ENCODE peak calls at places on chromosomes 6 and 20, in ten cellular contexts. G is sigmoid colon, Q is neural progenitor cell, Y is heart right ventricle, A is IMR-90, H is HL-60, N is lung, M is spleen, C is keratinocyte, B is Panc1. K is an unnamed sample.

GRCh38 chr6:22877946-22878705 is 308.8 kb downstream of the HDGFL1 start:
- DNase-seq in G (no peak), B (no peak), M (no peak), C (no peak), H (no peak), N (no peak), A (peak; percentile 89), Q (no peak), Y (no peak), K (no peak)

GRCh38 chr6:169960891-169961611 is 209.6 kb downstream of the ERMARD start:
- DNase-seq in A (no peak), Q (peak; percentile 32), H (no peak), C (no peak), N (no peak), M (peak; percentile 69), Y (no peak), B (no peak), G (peak; percentile 59), K (peak; percentile 16)

GRCh38 chr20:38833857-38834164 is 28.3 kb downstream of the PPP1R16B start:
- DNase-seq in Q (no peak), N (no peak), M (no peak), H (no peak), A (no peak), C (no peak), G (no peak), Y (no peak), B (no peak), K (no peak)

GRCh38 chr6:153790881-153791473 is 248.1 kb upstream of the OPRM1 start:
- DNase-seq in G (no peak), C (no peak), Y (no peak), Q (peak; percentile 38), M (no peak), N (no peak), B (no peak), H (no peak), A (no peak), K (no peak)

GRCh38 chr6:27251672-27252251 is 4.3 kb downstream of the PRSS16 start:
- DNase-seq in C (peak; percentile 54), Y (no peak), A (peak; percentile 38), H (peak; percentile 29), G (no peak), N (peak; percentile 85), B (no peak), Q (peak; percentile 97), M (peak; percentile 89), K (peak; percentile 89)

GRCh38 chr6:150599199-150600002 is at the start of gene PLEKHG1:
- DNase-seq in B (no peak), G (peak; percentile 85), Y (peak; percentile 77), C (no peak), H (no peak), N (peak; percentile 69), A (no peak), M (peak; percentile 96), Q (peak; percentile 87), K (peak; percentile 82)

GRCh38 chr6:105799051-105799450 is 287.1 kb upstream of the PRDM1 start:
- DNase-seq in Y (peak; percentile 22), A (no peak), G (peak; percentile 71), Q (no peak), M (no peak), B (no peak), N (no peak), C (no peak), H (no peak), K (no peak)

GRCh38 chr20:45096781-45097180 is 4.1 kb downstream of the KCNS1 start:
- DNase-seq in H (no peak), M (no peak), N (no peak), Q (no peak), Y (no peak), C (no peak), A (no peak), B (no peak), G (no peak), K (no peak)

GRCh38 chr6:4889701-4890100 is 113.5 kb downstream of the CDYL start:
- DNase-seq in N (no peak), Y (no peak), G (no peak), M (no peak), A (no peak), H (peak; percentile 66), C (no peak), B (no peak), Q (no peak), K (no peak)

GRCh38 chr6:4894049-4894448 is 109.8 kb downstream of the RPP40 start:
- DNase-seq in A (no peak), H (no peak), Q (no peak), G (no peak), M (no peak), N (no peak), C (no peak), Y (no peak), B (no peak), K (no peak)

GRCh38 chr6:4892785-4893485 is 110.9 kb downstream of the RPP40 start:
- DNase-seq in H (no peak), G (no peak), B (no peak), A (no peak), N (no peak), M (no peak), Y (no peak), C (no peak), Q (no peak), K (no peak)

GRCh38 chr6:4888841-4889240 is 112.6 kb downstream of the CDYL start:
- DNase-seq in N (no peak), A (no peak), Q (no peak), M (no peak), B (no peak), C (no peak), G (no peak), Y (no peak), H (no peak), K (no peak)

GRCh38 chr6:4891171-4891570 is 112.7 kb downstream of the RPP40 start:
- DNase-seq in A (no peak), C (no peak), M (no peak), Q (no peak), H (no peak), B (no peak), G (no peak), Y (no peak), N (no peak), K (no peak)
- TF ChIP-seq CTCF in A (no peak), C (no peak), M (no peak), Q (no peak), H (no peak), B (no peak), G (no peak), Y (no peak), N (no peak), K (no peak)

GRCh38 chr6:158818008-158818579 is 1.1 kb downstream of the EZR start:
- DNase-seq in G (peak; percentile 89), Q (peak; percentile 92), A (peak; percentile 70), B (no peak), M (peak; percentile 96), N (peak; percentile 82), Y (peak; percentile 65), C (no peak), H (no peak), K (peak; percentile 87)

GRCh38 chr6:158817298-158818007 is 1.7 kb downstream of the EZR start:
- DNase-seq in H (no peak), A (peak; percentile 48), G (peak; percentile 70), N (peak; percentile 58), Q (peak; percentile 44), M (peak; percentile 83), C (no peak), Y (peak; percentile 62), B (no peak), K (peak; percentile 68)

GRCh38 chr6:158816329-158816728 is 2.8 kb downstream of the EZR start:
- DNase-seq in Y (no peak), M (no peak), C (no peak), N (no peak), A (no peak), G (no peak), B (no peak), Q (peak; percentile 52), H (no peak), K (no peak)

GRCh38 chr6:158815379-158815724 is 3.8 kb downstream of the EZR start:
- DNase-seq in N (no peak), A (no peak), Y (no peak), Q (no peak), M (no peak), H (no peak), C (no peak), B (no peak), G (no peak), K (no peak)

DNA sequence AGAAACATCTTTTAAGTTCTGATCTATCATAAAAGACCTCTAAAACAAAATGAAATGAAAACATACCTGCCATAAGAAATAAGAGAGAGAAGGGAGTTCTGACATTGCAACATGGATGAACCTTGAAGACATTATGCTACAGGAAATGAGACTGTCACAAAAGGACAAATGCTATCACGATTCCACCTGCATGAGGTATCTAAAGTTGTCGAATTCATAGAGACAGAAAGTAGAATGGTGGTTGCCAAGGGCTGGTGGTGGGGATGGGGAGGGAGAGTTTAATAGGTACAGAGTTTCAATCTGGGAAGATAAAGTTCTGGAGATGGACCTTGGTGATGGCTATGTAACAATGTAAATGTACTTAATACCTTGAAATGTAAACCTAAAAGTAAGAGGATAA is 3.3 kb downstream of the EZR start:
- DNase-seq in G (no peak), N (no peak), M (no peak), Y (no peak), A (no peak), C (no peak), Q (no peak), H (no peak), B (no peak), K (no peak)
- H3K4me3 ChIP-seq in G (peak overlapping the region; percentile 2), N (no peak overlapping the region), M (peak overlapping the region; percentile 77), Y (peak overlapping the region; percentile 70), A (no peak overlapping the region), C (peak overlapping the region; percentile 97), Q (peak overlapping the region; percentile 70), H (no peak overlapping the region), B (peak overlapping the region; percentile 89), K (peak overlapping the region; percentile 77)

DNA sequence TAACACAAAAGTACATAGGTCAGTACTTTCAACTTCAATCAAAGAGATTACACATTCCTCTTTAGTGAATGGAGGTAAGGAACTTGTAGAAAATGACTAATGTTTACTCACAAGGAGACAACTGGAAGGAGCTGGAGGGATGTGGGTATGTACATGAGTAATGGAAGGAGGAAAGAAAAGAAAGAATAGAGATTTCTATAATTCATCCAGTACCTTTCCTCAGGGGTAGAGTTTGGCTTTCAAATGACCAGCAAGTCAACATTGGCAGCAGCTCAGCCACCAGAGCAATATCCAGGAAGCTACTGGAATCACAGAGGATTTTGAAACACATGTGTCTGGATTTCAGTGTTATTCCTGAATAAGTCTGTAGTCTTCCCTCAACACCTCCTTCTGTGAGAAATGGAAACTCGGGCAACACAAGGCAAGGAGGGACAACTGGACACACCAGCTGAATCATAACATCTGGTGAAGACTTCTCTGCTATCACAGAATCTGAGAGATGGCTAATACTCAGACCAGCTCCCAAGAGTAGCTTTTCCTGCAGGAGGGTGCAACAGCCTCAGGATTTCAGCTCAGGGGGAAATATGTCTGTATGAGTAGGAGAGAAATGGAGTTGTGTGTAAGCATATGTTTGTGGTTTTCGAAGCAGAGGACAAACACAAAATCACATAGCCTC is 98.8 kb downstream of the HAO1 start:
- DNase-seq in N (no peak), A (peak; percentile 73), G (no peak), M (no peak), C (no peak), Q (no peak), Y (peak; percentile 15), B (peak; percentile 20), H (no peak), K (no peak)
- H3K27ac ChIP-seq in N (no peak overlapping the region), A (no peak overlapping the region), G (no peak overlapping the region), M (no peak overlapping the region), C (peak overlapping the region; percentile 93), Q (no peak overlapping the region), Y (no peak overlapping the region), B (no peak overlapping the region), H (no peak overlapping the region), K (no peak overlapping the region)

DNA sequence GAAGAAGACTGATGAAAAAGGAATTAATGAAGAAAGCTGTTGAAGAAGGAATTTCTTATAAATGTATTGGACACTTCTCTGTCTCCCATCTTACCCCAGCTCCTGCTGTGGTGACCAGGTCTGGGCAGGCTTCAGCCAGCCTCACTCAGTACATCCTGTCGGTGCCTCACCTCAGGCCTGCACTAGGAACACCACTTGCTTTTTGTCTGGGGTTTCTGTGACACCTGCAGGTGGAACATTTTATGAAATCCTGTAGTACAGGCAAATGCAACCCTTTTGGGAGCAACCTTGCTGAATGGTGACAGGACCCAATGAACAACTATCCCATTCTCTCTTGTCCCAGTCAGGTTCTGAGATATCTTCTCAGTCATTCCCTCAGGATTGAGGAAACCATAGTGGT is 129.7 kb downstream of the PRDM13 start:
- DNase-seq in H (no peak), C (no peak), Q (no peak), A (no peak), Y (no peak), G (no peak), N (no peak), M (no peak), B (no peak), K (no peak)
- TF ChIP-seq CTCF in H (no peak), C (no peak), Q (no peak), A (no peak), Y (no peak), G (no peak), N (no peak), M (no peak), B (peak; percentile 23), K (no peak)